ENCODE peak calls at places on chromosomes 2 and 18, in seven cellular contexts. A, M, Y, H, Z, U and N are unnamed samples.
A peak's percentile ranks its signal among the peaks of the same experiment; 100 is the strongest.

GRCh38 chr2:157107877-157108276 is 149.6 kb upstream of the GALNT5 start:
- DNase-seq in H (no peak), Y (peak; percentile 66), A (peak; percentile 9), U (no peak), Z (no peak), M (no peak), N (no peak)

GRCh38 chr18:78519394-78520062 is 460.1 kb upstream of the SALL3 start:
- DNase-seq in U (no peak), A (no peak), Y (no peak), Z (no peak), H (no peak), M (no peak), N (no peak)

GRCh38 chr2:101524811-101525430 is 50.0 kb upstream of the RFX8 start:
- DNase-seq in A (peak; percentile 38), Z (no peak), Y (no peak), H (peak; percentile 64), M (no peak), U (no peak), N (no peak)

GRCh38 chr2:95346236-95346737 is 49.1 kb downstream of the KCNIP3 start:
- DNase-seq in A (peak; percentile 45), Z (no peak), U (no peak), Y (peak; percentile 29), M (peak; percentile 48), H (peak; percentile 80), N (no peak)

GRCh38 chr2:99836670-99837069 is 305.7 kb downstream of the AFF3 start:
- DNase-seq in H (no peak), A (peak; percentile 62), M (no peak), U (no peak), Z (no peak), Y (no peak), N (no peak)

GRCh38 chr2:105782123-105782522 is 37.4 kb downstream of the NCK2 start:
- DNase-seq in Z (no peak), M (no peak), U (no peak), Y (no peak), A (no peak), H (no peak), N (no peak)

GRCh38 chr2:890791-891190 is 59.9 kb upstream of the SNTG2 start:
- DNase-seq in Y (no peak), A (peak; percentile 4), Z (no peak), M (no peak), U (no peak), H (no peak), N (no peak)

GRCh38 chr2:239264838-239265651 is 135.8 kb downstream of the HDAC4 start:
- DNase-seq in H (peak; percentile 58), M (peak; percentile 53), U (no peak), A (peak; percentile 87), Y (peak; percentile 61), Z (peak; percentile 38), N (no peak)

GRCh38 chr2:220192994-220193753 is 565.7 kb downstream of the SLC4A3 start:
- DNase-seq in M (no peak), Z (no peak), Y (peak; percentile 13), H (no peak), A (peak; percentile 32), U (no peak), N (no peak)

GRCh38 chr2:112577756-112578155 is 6.7 kb upstream of the CHCHD5 start:
- DNase-seq in Z (no peak), A (peak; percentile 50), M (peak; percentile 28), H (no peak), Y (peak; percentile 53), U (no peak), N (no peak)
- TF ChIP-seq CTCF in Z (no peak), A (peak; percentile 40), M (peak; percentile 26), H (no peak), Y (peak; percentile 26), U (no peak), N (no peak)

GRCh38 chr2:111701798-111702118 is 182.2 kb downstream of the ANAPC1 start:
- DNase-seq in Z (no peak), U (no peak), Y (no peak), M (no peak), A (no peak), H (no peak), N (no peak)

GRCh38 chr2:111697560-111697959 is 186.4 kb downstream of the ANAPC1 start:
- DNase-seq in Z (no peak), M (no peak), Y (no peak), H (no peak), U (no peak), A (no peak), N (no peak)

GRCh38 chr2:111698089-111698488 is 185.9 kb downstream of the ANAPC1 start:
- DNase-seq in M (no peak), Z (no peak), H (no peak), Y (no peak), U (no peak), A (no peak), N (no peak)

GRCh38 chr2:111701266-111701665 is 182.7 kb downstream of the ANAPC1 start:
- DNase-seq in U (no peak), H (no peak), Y (no peak), Z (no peak), M (no peak), A (no peak), N (no peak)

GRCh38 chr2:111698743-111699554 is 185.0 kb downstream of the ANAPC1 start:
- DNase-seq in H (peak; percentile 83), M (peak; percentile 27), Z (no peak), Y (peak; percentile 100), U (no peak), A (peak; percentile 99), N (peak; percentile 69)
- TF ChIP-seq CTCF in H (no peak), M (peak; percentile 41), Z (peak; percentile 13), Y (peak; percentile 60), U (no peak), A (peak; percentile 42), N (no peak)

GRCh38 chr2:86193901-86194567 is 1.2 kb downstream of the IMMT start:
- DNase-seq in U (no peak), A (no peak), M (no peak), Z (no peak), Y (no peak), H (no peak), N (no peak)
- TF ChIP-seq CTCF in U (no peak), A (no peak), M (no peak), Z (no peak), Y (no peak), H (no peak), N (no peak)

GRCh38 chr2:191835100-191835499 is 11.8 kb downstream of the CAVIN2 start:
- DNase-seq in H (no peak), Y (no peak), M (no peak), U (no peak), Z (no peak), A (no peak), N (no peak)

GRCh38 chr2:191833356-191833755 is 13.5 kb downstream of the CAVIN2 start:
- DNase-seq in U (no peak), A (no peak), M (no peak), Y (no peak), H (no peak), Z (no peak), N (no peak)

GRCh38 chr2:191836853-191837769 is 9.8 kb downstream of the CAVIN2 start:
- DNase-seq in Z (peak; percentile 13), Y (peak; percentile 57), H (no peak), M (peak; percentile 22), U (no peak), A (no peak), N (no peak)

GRCh38 chr2:191836471-191836852 is 10.4 kb downstream of the CAVIN2 start:
- DNase-seq in M (no peak), H (no peak), Y (no peak), Z (no peak), U (no peak), A (no peak), N (no peak)

DNA sequence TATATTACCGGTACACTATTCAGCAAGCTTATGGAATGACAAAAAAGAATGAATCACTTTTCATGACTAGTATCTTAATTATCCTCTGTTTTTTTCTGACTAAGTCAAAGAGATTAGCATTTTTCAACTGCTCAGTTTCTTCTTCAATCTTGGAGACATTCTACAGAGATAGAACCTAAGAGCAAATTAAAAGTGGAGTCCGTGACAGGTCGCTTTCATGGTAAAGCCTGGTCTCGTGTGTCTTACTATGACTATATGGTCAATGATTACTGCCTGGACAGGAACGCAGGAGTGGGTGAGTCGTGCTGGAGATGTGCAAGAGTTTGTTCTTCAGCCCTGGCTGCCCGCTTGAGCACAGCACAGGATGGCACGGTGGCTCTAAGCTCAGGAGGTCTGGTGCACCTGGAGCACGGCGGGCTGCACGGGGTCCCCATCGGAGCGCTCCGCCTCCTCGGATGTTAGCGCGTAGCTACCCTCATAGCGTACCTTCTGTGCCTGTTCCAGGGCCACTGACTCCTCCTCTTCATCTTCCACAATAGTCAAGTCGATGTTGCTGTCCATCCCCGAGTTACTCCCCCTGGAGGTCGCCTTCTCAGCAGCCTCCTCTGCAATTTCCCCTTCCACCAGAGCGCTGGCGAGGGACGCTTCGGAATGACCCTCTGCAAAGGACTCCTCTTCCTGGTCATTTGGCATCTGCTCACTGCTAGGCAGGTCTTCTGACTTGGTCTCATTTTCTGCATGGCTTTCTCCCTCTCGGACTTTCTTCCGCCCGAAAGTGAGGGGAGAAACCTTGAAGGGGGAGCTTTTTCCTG is 11.1 kb downstream of the CAVIN2 start:
- DNase-seq in Z (no peak), Y (peak; percentile 61), H (no peak), M (no peak), U (no peak), A (no peak), N (no peak)
- TF ChIP-seq CTCF in Z (no peak), Y (no peak), H (no peak), M (no peak), U (no peak), A (no peak), N (no peak)